ENCODE peak calls at places on chromosome 7, in four cellular contexts. Q is iris pigment epithelial cell; K is ELR; R is naive thymus-derived CD8-positive, alpha-beta T cell. L is an unnamed sample.

GRCh38 chr7:157576415-157576814 is 239.6 kb downstream of the DNAJB6 start:
- DNase-seq in K (no peak), Q (no peak), R (peak; percentile 76), L (no peak)

GRCh38 chr7:56074371-56074791 is 10.3 kb downstream of the SUMF2 start:
- DNase-seq in Q (peak; percentile 75), R (peak; percentile 58), K (peak; percentile 87), L (peak; percentile 54)

GRCh38 chr7:30005511-30005910 is 15.9 kb upstream of the SCRN1 start:
- DNase-seq in R (no peak), K (no peak), Q (no peak), L (no peak)

GRCh38 chr7:9498303-9498702 is 1064.9 kb downstream of the NXPH1 start:
- DNase-seq in K (no peak), R (no peak), Q (no peak), L (no peak)

GRCh38 chr7:24395512-24395911 is 111.5 kb downstream of the NPY start:
- DNase-seq in R (no peak), Q (no peak), K (no peak), L (no peak)

GRCh38 chr7:51188987-51189386 is 127.6 kb downstream of the COBL start:
- DNase-seq in Q (no peak), K (no peak), R (no peak), L (no peak)

GRCh38 chr7:73799282-73800141 is 29.4 kb upstream of the CLDN3 start:
- DNase-seq in K (peak; percentile 36), Q (no peak), R (no peak), L (no peak)

GRCh38 chr7:31763548-31763947 is 76.5 kb downstream of the PPP1R17 start:
- DNase-seq in K (no peak), R (no peak), Q (no peak), L (no peak)

GRCh38 chr7:116616555-116617059 is 55.4 kb upstream of the MET start:
- DNase-seq in Q (peak; percentile 37), K (peak; percentile 51), R (no peak), L (no peak)

GRCh38 chr7:24851791-24852190 is 94.5 kb upstream of the GSDME start:
- DNase-seq in R (no peak), Q (peak; percentile 74), K (peak; percentile 62), L (no peak)

GRCh38 chr7:89042963-89043362 is 247.4 kb upstream of the TEX47 start:
- DNase-seq in K (no peak), R (no peak), Q (no peak), L (no peak)

GRCh38 chr7:124031919-124032318 is 948 bp downstream of the TMEM229A start:
- DNase-seq in R (no peak), K (no peak), Q (no peak), L (no peak)

GRCh38 chr7:26987338-26987737 is 108.5 kb downstream of the HOXA1 start:
- DNase-seq in K (no peak), R (no peak), Q (no peak), L (no peak)

GRCh38 chr7:103966593-103967277 is 22.7 kb downstream of the RELN start:
- DNase-seq in K (no peak), R (no peak), Q (no peak), L (no peak)

GRCh38 chr7:72099784-72100183 is 312.4 kb downstream of the CALN1 start:
- DNase-seq in Q (no peak), R (no peak), K (no peak), L (no peak)

GRCh38 chr7:3559178-3559765 is 258.2 kb downstream of the SDK1 start:
- DNase-seq in R (no peak), K (peak; percentile 68), Q (peak; percentile 96), L (no peak)

GRCh38 chr7:29797112-29797944 is 9.0 kb upstream of the WIPF3 start:
- DNase-seq in Q (no peak), R (no peak), K (no peak), L (no peak)

GRCh38 chr7:106895246-106895864 is 30.3 kb downstream of the PIK3CG start:
- DNase-seq in Q (no peak), R (no peak), K (no peak), L (no peak)

GRCh38 chr7:146660839-146661238 is 544.2 kb downstream of the CNTNAP2 start:
- DNase-seq in Q (no peak), K (no peak), R (no peak), L (no peak)

GRCh38 chr7:11261470-11261869 is 287.8 kb downstream of the PHF14 start:
- DNase-seq in R (no peak), K (no peak), Q (no peak), L (no peak)

GRCh38 chr7:80923211-80923612 is 4.4 kb upstream of the SEMA3C start:
- DNase-seq in R (no peak), K (no peak), Q (no peak), L (no peak)

GRCh38 chr7:14698239-14698638 is 204.3 kb downstream of the DGKB start:
- DNase-seq in R (no peak), Q (no peak), K (peak; percentile 42), L (no peak)

GRCh38 chr7:79217468-79217867 is 236.0 kb downstream of the MAGI2 start:
- DNase-seq in Q (peak; percentile 62), K (peak; percentile 20), R (no peak), L (no peak)

GRCh38 chr7:47552631-47553030 is 29.3 kb downstream of the TNS3 start:
- DNase-seq in R (no peak), K (peak; percentile 67), Q (peak; percentile 87), L (peak; percentile 26)

GRCh38 chr7:106111671-106112117 is 418 bp downstream of the SYPL1 start:
- DNase-seq in R (no peak), K (peak; percentile 64), Q (peak; percentile 76), L (no peak)

GRCh38 chr7:1895664-1896515 is 225.8 kb downstream of the ELFN1 start:
- DNase-seq in Q (no peak), R (no peak), K (no peak), L (no peak)

GRCh38 chr7:157375410-157375809 is 38.6 kb downstream of the DNAJB6 start:
- DNase-seq in R (no peak), Q (no peak), K (no peak), L (no peak)

L was measured in GM18507.